ENCODE peak calls at places on chromosome X, in four cellular contexts. D is HepG2, M is GM12878, O is H1. V is an unnamed sample.

GRCh38 chrX:121876316-121876715 is 828.9 kb downstream of the GLUD2 start:
- DNase-seq in D (no peak), M (no peak), O (no peak), V (no peak)

GRCh38 chrX:2691543-2692220 is 587 bp downstream of the CD99 start:
- DNase-seq in D (no peak), M (no peak), O (no peak), V (no peak)

GRCh38 chrX:46576458-46576857 is 2.9 kb downstream of the CHST7 start:
- DNase-seq in D (no peak), M (no peak), O (no peak), V (no peak)

GRCh38 chrX:49053223-49054072 is 5.4 kb upstream of the CCDC120 start:
- DNase-seq in D (peak), M (no peak), O (peak), V (peak)

GRCh38 chrX:139025822-139026221 is 314.3 kb upstream of the FGF13 start:
- DNase-seq in D (no peak), M (no peak), O (no peak), V (no peak)

GRCh38 chrX:46649421-46650260 is 76.1 kb downstream of the CHST7 start:
- DNase-seq in D (no peak), M (no peak), O (no peak), V (peak)

GRCh38 chrX:155046811-155047528 is 20.3 kb downstream of the FUNDC2 start:
- DNase-seq in D (no peak), M (no peak), O (no peak), V (no peak)

GRCh38 chrX:112078606-112079005 is 4.0 kb downstream of the TRPC5 start:
- DNase-seq in D (no peak), M (no peak), O (no peak), V (no peak)

GRCh38 chrX:39731735-39732134 is 366.0 kb downstream of the BCOR start:
- DNase-seq in D (no peak), M (no peak), O (no peak), V (no peak)

GRCh38 chrX:46325312-46325877 is 219.8 kb downstream of the ZNF674 start:
- DNase-seq in D (peak), M (no peak), O (no peak), V (no peak)

GRCh38 chrX:71096702-71097032 is 1.0 kb downstream of the FOXO4 start:
- DNase-seq in D (no peak), M (no peak), O (no peak), V (no peak)

GRCh38 chrX:85493821-85494220 is 114.4 kb upstream of the POF1B start:
- DNase-seq in D (no peak), M (no peak), O (no peak), V (no peak)

GRCh38 chrX:64580035-64580434 is 184.8 kb upstream of the MTMR8 start:
- DNase-seq in D (no peak), M (no peak), O (peak), V (no peak)

GRCh38 chrX:12332786-12333347 is 194.6 kb downstream of the FRMPD4 start:
- DNase-seq in D (no peak), M (no peak), O (no peak), V (no peak)

GRCh38 chrX:153635788-153636668 is 11.0 kb upstream of the DUSP9 start:
- DNase-seq in D (peak), M (no peak), O (peak), V (no peak)

GRCh38 chrX:85243155-85243554 is 424 bp downstream of the SATL1 start:
- DNase-seq in D (no peak), M (no peak), O (no peak), V (no peak)

GRCh38 chrX:147935156-147935758 is 23.5 kb downstream of the FMR1 start:
- DNase-seq in D (no peak), M (no peak), O (no peak), V (no peak)

GRCh38 chrX:134692990-134693389 is 34.7 kb upstream of the PLAC1 start:
- DNase-seq in D (no peak), M (no peak), O (no peak), V (no peak)
- TF ChIP-seq SUZ12 in D (no peak), M (no peak), O (no peak), V (no peak)

DNA sequence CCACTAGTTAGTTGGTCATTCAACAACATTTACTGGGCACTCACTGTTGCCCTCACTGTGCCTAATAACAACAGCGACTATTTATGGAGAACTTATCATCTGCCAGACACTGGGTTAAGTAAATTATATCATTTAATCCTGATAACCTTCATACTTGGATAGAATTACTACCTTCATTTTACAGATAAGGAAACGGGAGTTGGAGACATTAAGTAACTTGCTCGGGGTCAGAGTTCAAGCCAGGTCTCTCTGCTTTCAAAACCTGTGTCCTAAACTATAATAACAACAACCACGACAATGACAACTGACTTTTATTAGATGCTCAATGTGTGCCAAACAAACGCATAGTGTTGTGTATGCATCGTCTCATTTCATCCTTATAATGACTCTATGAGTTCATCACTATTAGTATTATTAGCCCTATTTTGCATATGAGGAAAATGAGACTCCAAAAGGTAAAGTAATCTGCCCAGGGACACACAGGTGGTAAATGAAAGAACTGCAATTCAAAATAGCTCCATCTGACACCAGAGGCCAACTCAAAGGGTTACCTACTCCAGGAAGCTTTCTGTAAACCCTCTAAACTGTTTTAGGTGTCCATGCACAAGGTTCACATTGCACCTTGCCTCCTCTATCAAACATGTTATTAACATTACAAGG is 98.4 kb upstream of the ACSL4 start:
- DNase-seq in D (no peak), M (no peak), O (no peak), V (no peak)
- TF ChIP-seq ZNF274 in D (no peak), M (no peak), O (no peak), V (no peak)

GRCh38 chrX:68594769-68595168 is 52.7 kb upstream of the STARD8 start:
- DNase-seq in D (no peak), M (no peak), O (no peak), V (no peak)

DNA sequence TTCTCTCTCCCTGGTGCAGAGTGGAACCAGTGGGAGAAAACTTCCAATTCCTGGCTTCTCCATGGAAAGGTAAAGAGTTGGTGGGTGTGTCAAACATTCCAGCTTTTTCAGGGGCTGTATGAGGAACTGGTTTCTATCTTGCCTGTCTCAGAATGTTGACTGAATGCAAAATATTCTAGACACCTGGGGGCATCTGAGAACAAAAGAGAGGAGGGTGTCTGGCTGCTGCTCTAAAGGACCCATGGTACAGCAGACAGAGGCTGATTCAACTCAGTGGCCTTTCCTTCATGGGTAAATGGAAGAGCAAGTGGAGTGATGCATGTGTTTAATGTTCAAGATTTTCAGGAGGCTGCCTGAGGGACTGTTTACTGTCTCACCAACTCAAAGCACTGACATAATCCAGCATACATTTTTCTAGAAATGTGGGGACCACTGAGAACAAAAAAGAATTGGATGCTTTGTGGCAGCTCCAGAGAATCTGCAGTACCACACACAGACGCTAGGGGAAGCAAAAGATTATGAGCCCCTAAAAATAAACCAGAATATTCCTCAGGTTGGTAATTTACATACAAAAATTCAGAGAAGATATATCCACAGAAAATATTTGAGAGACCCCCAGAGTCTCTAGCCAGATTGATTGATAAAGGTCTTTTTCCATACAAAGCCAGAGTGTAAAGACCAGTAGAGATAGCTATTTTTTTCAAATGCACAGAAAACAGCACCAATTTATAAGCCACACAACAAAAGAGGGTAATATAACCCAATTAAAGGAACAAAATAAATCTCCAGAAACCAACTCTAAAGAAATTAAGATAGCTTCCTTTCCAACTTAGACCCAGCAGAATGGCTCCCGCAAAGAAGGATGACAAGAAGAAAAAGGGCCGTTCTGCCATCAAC is 48.0 kb upstream of the STARD8 start:
- DNase-seq in D (no peak), M (no peak), O (peak), V (no peak)
- TF ChIP-seq SUZ12 in D (no peak), M (no peak), O (no peak), V (no peak)

GRCh38 chrX:20019672-20020365 is 29.0 kb upstream of the BCLAF3 start:
- DNase-seq in D (no peak), M (no peak), O (no peak), V (no peak)

GRCh38 chrX:20011608-20012007 is 20.7 kb upstream of the BCLAF3 start:
- DNase-seq in D (no peak), M (no peak), O (no peak), V (no peak)

GRCh38 chrX:20016618-20016945 is 25.7 kb upstream of the BCLAF3 start:
- DNase-seq in D (no peak), M (no peak), O (no peak), V (no peak)

GRCh38 chrX:20015422-20015821 is 24.6 kb upstream of the BCLAF3 start:
- DNase-seq in D (no peak), M (no peak), O (no peak), V (no peak)

DNA sequence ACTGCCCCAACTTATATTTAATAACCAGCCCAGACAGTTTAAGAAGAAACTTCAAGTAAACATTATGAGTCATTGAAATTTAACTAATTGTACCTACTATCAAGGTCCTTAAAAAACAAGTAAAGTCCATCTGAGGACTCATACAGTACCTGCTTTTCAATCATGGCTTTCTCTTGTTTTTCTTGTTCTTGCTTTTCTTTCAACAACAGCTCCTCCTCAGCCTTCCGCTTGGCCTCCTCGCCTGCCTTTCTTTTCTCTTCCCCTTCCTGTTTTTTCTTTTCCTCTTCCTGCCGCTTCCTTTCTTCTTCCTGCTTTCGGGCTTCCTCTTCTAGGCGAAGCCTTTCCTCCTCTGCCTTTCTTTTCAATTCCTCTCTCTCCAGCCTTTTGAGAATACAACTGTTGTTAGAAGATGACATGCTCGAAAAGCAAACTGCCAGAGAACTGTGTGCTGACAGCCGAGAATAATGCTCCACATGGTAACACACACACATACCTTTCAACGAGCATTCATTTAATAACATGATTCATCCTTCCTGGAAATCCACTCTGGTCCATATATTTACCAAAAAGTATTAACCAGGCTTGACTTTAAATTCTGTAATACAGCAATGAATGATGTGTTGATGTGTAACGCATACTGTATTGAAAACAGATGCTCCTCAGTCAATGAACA is 25.2 kb upstream of the BCLAF3 start:
- DNase-seq in D (no peak), M (no peak), O (no peak), V (no peak)
- TF ChIP-seq ZNF274 in D (no peak), M (no peak), O (no peak), V (peak)

DNA sequence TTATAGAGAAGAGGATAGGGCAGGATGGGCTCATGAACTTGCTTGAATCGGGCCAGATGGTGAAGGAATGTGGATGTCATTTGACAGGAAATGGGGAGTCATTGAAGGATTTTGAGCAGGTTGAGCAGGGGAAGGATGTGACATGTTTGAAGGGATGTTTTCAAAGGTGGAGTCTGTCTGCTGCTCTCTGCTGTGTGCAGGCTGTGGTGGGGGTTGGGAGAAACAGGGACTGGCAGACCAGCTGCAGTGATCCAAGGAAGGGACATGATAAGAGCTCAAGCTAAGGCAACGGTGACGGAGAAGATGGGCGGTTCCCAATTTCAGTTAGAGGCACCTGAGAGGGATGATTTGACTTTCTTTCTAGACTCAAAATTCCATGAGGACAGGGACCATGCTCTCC is 14.0 kb upstream of the XPNPEP2 start:
- DNase-seq in D (no peak), M (no peak), O (no peak), V (no peak)
- TF ChIP-seq SUZ12 in D (no peak), M (no peak), O (no peak), V (no peak)

GRCh38 chrX:11285661-11286060 is 7.6 kb upstream of the AMELX start:
- DNase-seq in D (no peak), M (no peak), O (no peak), V (no peak)
- TF ChIP-seq ZNF274 in D (no peak), M (no peak), O (no peak), V (no peak)